ENCODE peak calls at places on chromosomes 13 and 19, in five cellular contexts. D, M, T, Q and R are unnamed samples.

GRCh38 chr13:105196052-105196451 is 1339.4 kb downstream of the EFNB2 start:
- DNase-seq in D (peak), M (no peak), T (peak), Q (no peak), R (peak)

GRCh38 chr13:106619688-106620555 is 52.0 kb upstream of the ARGLU1 start:
- DNase-seq in D (peak), M (peak), T (peak), Q (peak), R (peak)

GRCh38 chr13:98335721-98336120 is 158.7 kb upstream of the RNF113B start:
- DNase-seq in D (no peak), M (no peak), T (peak), Q (no peak), R (no peak)

GRCh38 chr13:112796190-112796915 is 106.5 kb downstream of the ATP11A start:
- DNase-seq in D (no peak), M (no peak), T (no peak), Q (no peak), R (no peak)

GRCh38 chr19:38721977-38722773 is 22.1 kb downstream of the CAPN12 start:
- DNase-seq in D (no peak), M (peak), T (no peak), Q (no peak), R (no peak)

GRCh38 chr19:38506723-38507550 is 73.4 kb downstream of the RYR1 start:
- DNase-seq in D (peak), M (peak), T (peak), Q (peak), R (peak)

GRCh38 chr19:49890349-49891311 is 6.1 kb downstream of the IL4I1 start:
- DNase-seq in D (no peak), M (peak), T (no peak), Q (no peak), R (peak)

GRCh38 chr13:74465279-74465678 is 331.1 kb upstream of the KLF12 start:
- DNase-seq in D (no peak), M (no peak), T (peak), Q (no peak), R (peak)

GRCh38 chr13:60959427-60959826 is 456.2 kb downstream of the PCDH20 start:
- DNase-seq in D (no peak), M (no peak), T (no peak), Q (no peak), R (no peak)

GRCh38 chr13:53321301-53321700 is 292.7 kb downstream of the OLFM4 start:
- DNase-seq in D (no peak), M (no peak), T (no peak), Q (no peak), R (no peak)

DNA sequence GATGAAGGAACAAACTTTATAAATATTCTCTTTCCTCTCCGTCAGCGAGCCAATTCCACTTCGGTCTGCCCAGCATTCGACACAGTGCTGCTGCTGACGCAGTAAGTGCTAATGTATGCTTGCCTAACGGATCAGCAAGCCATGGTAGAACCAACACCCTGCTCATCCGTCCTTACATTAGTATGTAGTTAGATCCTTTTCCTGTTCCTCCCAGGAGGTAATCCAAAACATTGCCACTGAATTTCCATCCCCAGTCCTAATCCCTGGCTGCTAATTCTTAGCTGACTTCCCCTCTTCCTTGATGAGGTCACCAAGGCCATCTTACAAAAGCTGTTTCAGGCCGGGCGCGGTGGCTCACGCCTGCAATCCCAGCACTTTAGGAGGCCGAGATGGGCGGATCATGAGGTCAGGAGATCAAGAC is 88.0 kb downstream of the STARD13 start:
- DNase-seq in D (no peak), M (no peak), T (peak), Q (no peak), R (no peak)
- H3K23ac ChIP-seq in D (no peak), M (no peak), T (no peak), Q (no peak), R (no peak)

GRCh38 chr19:5977222-5977784 is 637 bp downstream of the RANBP3 start:
- DNase-seq in D (no peak), M (no peak), T (no peak), Q (no peak), R (no peak)
- H2AK5ac ChIP-seq in D (no peak), M (peak), T (no peak), Q (peak), R (no peak)

GRCh38 chr13:46578590-46578975 is 25.6 kb downstream of the LRCH1 start:
- DNase-seq in D (no peak), M (no peak), T (no peak), Q (no peak), R (no peak)
- H3K23ac ChIP-seq in D (no peak), M (no peak), T (no peak), Q (no peak), R (no peak)

GRCh38 chr19:17289489-17289888 is 7.8 kb downstream of the ANKLE1 start:
- DNase-seq in D (peak), M (peak), T (peak), Q (no peak), R (peak)

GRCh38 chr19:17286742-17287141 is 5.0 kb downstream of the ANKLE1 start:
- DNase-seq in D (no peak), M (no peak), T (no peak), Q (no peak), R (no peak)

GRCh38 chr19:17283504-17283996 is 1.8 kb downstream of the ANKLE1 start:
- DNase-seq in D (no peak), M (no peak), T (no peak), Q (no peak), R (no peak)

GRCh38 chr19:17285415-17286135 is 3.9 kb downstream of the ANKLE1 start:
- DNase-seq in D (no peak), M (no peak), T (no peak), Q (no peak), R (no peak)

GRCh38 chr19:17286263-17286662 is 4.6 kb downstream of the ANKLE1 start:
- DNase-seq in D (no peak), M (no peak), T (no peak), Q (no peak), R (no peak)
- H2AK5ac ChIP-seq in D (no peak), M (no peak), T (no peak), Q (no peak), R (no peak)